ENCODE peak calls at places on chromosome 9, in nine cellular contexts. One of them, this sample, is unnamed.

GRCh38 chr9:114852050-114852594 is 46.3 kb upstream of the TNFSF15 start:
- DNase-seq in endothelial cell of umbilical vein: no peak
- DNase-seq in GM23338: no peak
- DNase-seq in HepG2: no peak
- DNase-seq in GM12878: no peak
- DNase-seq in K562: no peak
- DNase-seq in IMR-90: peak; percentile 64
- DNase-seq in neural progenitor cell: no peak
- DNase-seq in OCI-LY7: no peak
- DNase-seq in this sample: peak; percentile 78

GRCh38 chr9:20364954-20365353 is 257.3 kb downstream of the MLLT3 start:
- DNase-seq in neural progenitor cell: peak; percentile 32
- DNase-seq in GM23338: no peak
- DNase-seq in K562: no peak
- DNase-seq in IMR-90: no peak
- DNase-seq in HepG2: no peak
- DNase-seq in GM12878: no peak
- DNase-seq in OCI-LY7: no peak
- DNase-seq in endothelial cell of umbilical vein: no peak
- DNase-seq in this sample: no peak

GRCh38 chr9:127349483-127350127 is 47.4 kb upstream of the SLC2A8 start:
- DNase-seq in HepG2: no peak
- DNase-seq in neural progenitor cell: no peak
- DNase-seq in IMR-90: no peak
- DNase-seq in GM12878: no peak
- DNase-seq in GM23338: no peak
- DNase-seq in endothelial cell of umbilical vein: no peak
- DNase-seq in K562: no peak
- DNase-seq in OCI-LY7: no peak
- DNase-seq in this sample: no peak

GRCh38 chr9:134571326-134571871 is 70.2 kb upstream of the COL5A1 start:
- DNase-seq in GM23338: no peak
- DNase-seq in neural progenitor cell: no peak
- DNase-seq in GM12878: no peak
- DNase-seq in K562: no peak
- DNase-seq in IMR-90: no peak
- DNase-seq in HepG2: no peak
- DNase-seq in endothelial cell of umbilical vein: no peak
- DNase-seq in OCI-LY7: no peak
- DNase-seq in this sample: no peak

GRCh38 chr9:98627291-98627690 is 81.4 kb downstream of the GABBR2 start:
- DNase-seq in HepG2: no peak
- DNase-seq in neural progenitor cell: no peak
- DNase-seq in endothelial cell of umbilical vein: no peak
- DNase-seq in K562: no peak
- DNase-seq in GM12878: no peak
- DNase-seq in GM23338: no peak
- DNase-seq in IMR-90: peak; percentile 70
- DNase-seq in OCI-LY7: no peak
- DNase-seq in this sample: no peak

GRCh38 chr9:70868661-70869652 is 252.5 kb downstream of the TRPM3 start:
- DNase-seq in IMR-90: no peak
- DNase-seq in GM23338: no peak
- DNase-seq in endothelial cell of umbilical vein: peak; percentile 82
- DNase-seq in HepG2: no peak
- DNase-seq in OCI-LY7: no peak
- DNase-seq in K562: no peak
- DNase-seq in neural progenitor cell: peak; percentile 56
- DNase-seq in GM12878: no peak
- DNase-seq in this sample: no peak

GRCh38 chr9:127365461-127365860 is 31.5 kb upstream of the SLC2A8 start:
- DNase-seq in neural progenitor cell: no peak
- DNase-seq in IMR-90: no peak
- DNase-seq in K562: no peak
- DNase-seq in endothelial cell of umbilical vein: no peak
- DNase-seq in GM23338: no peak
- DNase-seq in GM12878: no peak
- DNase-seq in HepG2: no peak
- DNase-seq in OCI-LY7: no peak
- DNase-seq in this sample: no peak

GRCh38 chr9:126955806-126956205 is 41.2 kb downstream of the RALGPS1 start:
- DNase-seq in GM23338: no peak
- DNase-seq in HepG2: peak; percentile 6
- DNase-seq in OCI-LY7: no peak
- DNase-seq in K562: no peak
- DNase-seq in neural progenitor cell: no peak
- DNase-seq in IMR-90: no peak
- DNase-seq in endothelial cell of umbilical vein: no peak
- DNase-seq in GM12878: no peak
- DNase-seq in this sample: no peak

GRCh38 chr9:120846251-120846869 is 3.6 kb upstream of the PSMD5 start:
- DNase-seq in HepG2: no peak
- DNase-seq in IMR-90: no peak
- DNase-seq in GM23338: no peak
- DNase-seq in GM12878: no peak
- DNase-seq in endothelial cell of umbilical vein: peak; percentile 15
- DNase-seq in neural progenitor cell: no peak
- DNase-seq in OCI-LY7: no peak
- DNase-seq in K562: no peak
- DNase-seq in this sample: no peak

GRCh38 chr9:129610473-129611301 is 10.2 kb downstream of the C9orf50 start:
- DNase-seq in OCI-LY7: peak; percentile 80
- DNase-seq in GM23338: peak; percentile 92
- DNase-seq in endothelial cell of umbilical vein: peak; percentile 64
- DNase-seq in IMR-90: peak; percentile 58
- DNase-seq in neural progenitor cell: peak; percentile 91
- DNase-seq in K562: peak; percentile 81
- DNase-seq in GM12878: no peak
- DNase-seq in HepG2: peak; percentile 48
- DNase-seq in this sample: peak; percentile 67

GRCh38 chr9:129609486-129610192 is 11.3 kb downstream of the C9orf50 start:
- DNase-seq in GM23338: no peak
- DNase-seq in GM12878: no peak
- DNase-seq in K562: peak; percentile 71
- DNase-seq in HepG2: no peak
- DNase-seq in OCI-LY7: peak; percentile 17
- DNase-seq in endothelial cell of umbilical vein: no peak
- DNase-seq in IMR-90: no peak
- DNase-seq in neural progenitor cell: peak; percentile 71
- DNase-seq in this sample: no peak

GRCh38 chr9:129611302-129611800 is 9.6 kb downstream of the C9orf50 start:
- DNase-seq in IMR-90: no peak
- DNase-seq in neural progenitor cell: no peak
- DNase-seq in HepG2: no peak
- DNase-seq in endothelial cell of umbilical vein: no peak
- DNase-seq in GM23338: no peak
- DNase-seq in GM12878: no peak
- DNase-seq in K562: no peak
- DNase-seq in OCI-LY7: peak; percentile 23
- DNase-seq in this sample: no peak

GRCh38 chr9:129608561-129609481 is 12.1 kb downstream of the C9orf50 start:
- DNase-seq in neural progenitor cell: no peak
- DNase-seq in endothelial cell of umbilical vein: no peak
- DNase-seq in IMR-90: no peak
- DNase-seq in GM12878: no peak
- DNase-seq in OCI-LY7: no peak
- DNase-seq in K562: no peak
- DNase-seq in GM23338: no peak
- DNase-seq in HepG2: no peak
- DNase-seq in this sample: no peak

DNA sequence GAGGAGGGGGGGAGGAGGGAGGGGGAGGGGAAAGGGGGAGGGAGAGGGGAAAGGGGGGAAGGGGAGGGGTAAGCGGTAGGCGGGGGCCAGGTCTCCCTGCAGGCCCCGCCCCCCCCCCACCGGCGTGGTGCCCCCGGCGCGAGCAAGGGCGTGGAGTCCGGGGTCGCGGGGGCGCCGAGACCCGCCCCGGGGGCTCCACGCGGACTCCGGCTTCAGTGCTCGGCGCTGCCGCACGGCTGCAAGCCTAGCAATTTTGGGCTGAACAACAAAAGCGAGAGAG is 10.8 kb downstream of the C9orf50 start:
- DNase-seq in GM23338: no peak
- DNase-seq in K562: no peak
- DNase-seq in OCI-LY7: no peak
- DNase-seq in IMR-90: no peak
- DNase-seq in HepG2: no peak
- DNase-seq in endothelial cell of umbilical vein: no peak
- DNase-seq in GM12878: no peak
- DNase-seq in neural progenitor cell: no peak
- DNase-seq in this sample: no peak
- H2AFZ ChIP-seq in GM23338: no peak overlapping the region
- H2AFZ ChIP-seq in K562: peak overlapping the region; percentile 94
- H2AFZ ChIP-seq in OCI-LY7: peak overlapping the region; percentile 88
- H2AFZ ChIP-seq in IMR-90: peak overlapping the region; percentile 97
- H2AFZ ChIP-seq in HepG2: no peak overlapping the region
- H2AFZ ChIP-seq in endothelial cell of umbilical vein: peak overlapping the region; percentile 66
- H2AFZ ChIP-seq in GM12878: peak overlapping the region; percentile 78
- H2AFZ ChIP-seq in neural progenitor cell: no peak overlapping the region
- H2AFZ ChIP-seq in this sample: peak overlapping the region; percentile 79

DNA sequence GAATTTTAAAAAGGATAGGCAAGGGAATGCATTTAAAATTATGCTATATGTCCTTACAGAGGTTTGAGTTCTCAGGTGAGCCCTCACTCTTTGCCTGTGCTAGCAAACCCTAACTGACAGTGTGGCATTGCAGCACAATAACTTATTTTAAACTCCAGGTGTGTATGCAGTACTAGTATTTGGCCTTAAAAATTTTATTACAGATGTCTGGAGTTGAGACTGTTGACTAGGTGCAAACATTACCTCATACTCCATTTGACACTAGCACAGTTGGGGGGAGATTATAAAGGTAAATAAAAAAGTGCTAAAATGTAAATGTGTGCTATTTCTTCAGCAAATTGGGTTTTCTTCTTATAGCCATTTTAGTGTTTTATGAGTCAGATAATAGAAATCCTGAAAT is 407.7 kb downstream of the SH3GL2 start:
- DNase-seq in GM12878: no peak
- DNase-seq in GM23338: no peak
- DNase-seq in OCI-LY7: no peak
- DNase-seq in HepG2: no peak
- DNase-seq in IMR-90: no peak
- DNase-seq in neural progenitor cell: no peak
- DNase-seq in K562: no peak
- DNase-seq in endothelial cell of umbilical vein: no peak
- DNase-seq in this sample: no peak
- H2AFZ ChIP-seq in GM12878: no peak overlapping the region
- H2AFZ ChIP-seq in GM23338: no peak overlapping the region
- H2AFZ ChIP-seq in OCI-LY7: no peak overlapping the region
- H2AFZ ChIP-seq in HepG2: no peak overlapping the region
- H2AFZ ChIP-seq in IMR-90: no peak overlapping the region
- H2AFZ ChIP-seq in neural progenitor cell: no peak overlapping the region
- H2AFZ ChIP-seq in K562: no peak overlapping the region
- H2AFZ ChIP-seq in endothelial cell of umbilical vein: no peak overlapping the region
- H2AFZ ChIP-seq in this sample: no peak overlapping the region

DNA sequence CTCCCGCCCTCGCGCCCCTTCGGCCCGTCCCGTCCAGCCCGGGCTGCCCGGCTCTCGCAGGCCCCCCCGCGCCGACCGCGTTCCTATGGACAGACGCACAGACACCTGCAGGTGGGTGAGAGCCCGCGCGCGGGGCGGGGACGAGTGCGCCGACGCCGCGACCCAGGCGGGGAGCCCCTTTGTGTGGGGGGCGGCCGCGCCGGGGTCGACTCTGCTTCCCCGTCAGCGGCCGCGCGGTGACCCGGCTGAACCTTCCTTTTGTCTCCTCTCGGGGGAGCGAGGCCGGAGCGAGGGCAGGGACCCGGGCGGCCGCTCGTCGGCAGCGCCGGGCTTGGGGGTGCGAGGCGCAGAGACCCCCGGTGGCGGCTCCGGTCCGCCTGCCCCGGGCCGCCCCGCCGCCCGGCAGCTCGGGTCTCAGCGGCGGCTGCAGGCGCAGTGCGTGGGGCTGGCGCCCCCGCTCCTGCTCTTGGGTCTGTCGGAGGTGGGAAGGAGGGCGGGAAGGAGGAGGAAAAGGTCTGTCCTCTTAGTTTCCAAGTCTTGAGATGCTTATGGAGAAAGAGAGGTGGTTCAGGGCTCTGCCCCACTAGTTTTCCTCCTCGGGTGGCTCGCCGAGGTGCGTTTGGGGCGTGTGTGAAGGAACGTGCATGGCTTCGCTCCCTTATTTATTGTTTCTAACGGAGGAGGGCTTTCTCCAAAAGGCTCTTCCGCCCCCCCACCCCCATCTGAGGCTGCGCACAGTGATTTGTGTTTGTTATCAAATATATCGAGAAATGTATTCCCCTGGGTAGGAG is 576 bp downstream of the KIAA1958 start:
- DNase-seq in HepG2: peak; percentile 20
- DNase-seq in GM12878: no peak
- DNase-seq in K562: peak; percentile 56
- DNase-seq in GM23338: peak; percentile 71
- DNase-seq in endothelial cell of umbilical vein: peak; percentile 61
- DNase-seq in neural progenitor cell: peak; percentile 87
- DNase-seq in IMR-90: peak; percentile 36
- DNase-seq in OCI-LY7: peak; percentile 71
- DNase-seq in this sample: peak; percentile 42
- H2AFZ ChIP-seq in HepG2: no peak overlapping the region
- H2AFZ ChIP-seq in GM12878: peak overlapping the region; percentile 85
- H2AFZ ChIP-seq in K562: peak overlapping the region; percentile 84
- H2AFZ ChIP-seq in GM23338: no peak overlapping the region
- H2AFZ ChIP-seq in endothelial cell of umbilical vein: peak overlapping the region; percentile 41
- H2AFZ ChIP-seq in neural progenitor cell: peak overlapping the region; percentile 89
- H2AFZ ChIP-seq in IMR-90: peak overlapping the region; percentile 92
- H2AFZ ChIP-seq in OCI-LY7: peak overlapping the region; percentile 75
- H2AFZ ChIP-seq in this sample: peak overlapping the region; percentile 84

GRCh38 chr9:86700601-86701000 is 246.7 kb downstream of the GAS1 start:
- DNase-seq in OCI-LY7: no peak
- DNase-seq in IMR-90: peak; percentile 41
- DNase-seq in endothelial cell of umbilical vein: no peak
- DNase-seq in neural progenitor cell: no peak
- DNase-seq in HepG2: no peak
- DNase-seq in GM12878: no peak
- DNase-seq in GM23338: no peak
- DNase-seq in K562: no peak
- DNase-seq in this sample: no peak

GRCh38 chr9:86690034-86690433 is 257.3 kb downstream of the GAS1 start:
- DNase-seq in neural progenitor cell: peak; percentile 23
- DNase-seq in GM23338: peak; percentile 17
- DNase-seq in GM12878: no peak
- DNase-seq in IMR-90: no peak
- DNase-seq in endothelial cell of umbilical vein: no peak
- DNase-seq in OCI-LY7: no peak
- DNase-seq in K562: no peak
- DNase-seq in HepG2: no peak
- DNase-seq in this sample: no peak

GRCh38 chr9:86695904-86696424 is 251.3 kb downstream of the GAS1 start:
- DNase-seq in endothelial cell of umbilical vein: no peak
- DNase-seq in neural progenitor cell: no peak
- DNase-seq in K562: no peak
- DNase-seq in IMR-90: peak; percentile 61
- DNase-seq in GM23338: no peak
- DNase-seq in GM12878: no peak
- DNase-seq in OCI-LY7: no peak
- DNase-seq in HepG2: no peak
- DNase-seq in this sample: no peak
- H2AFZ ChIP-seq in endothelial cell of umbilical vein: no peak overlapping the region
- H2AFZ ChIP-seq in neural progenitor cell: no peak overlapping the region
- H2AFZ ChIP-seq in K562: no peak overlapping the region
- H2AFZ ChIP-seq in IMR-90: no peak overlapping the region
- H2AFZ ChIP-seq in GM23338: no peak overlapping the region
- H2AFZ ChIP-seq in GM12878: no peak overlapping the region
- H2AFZ ChIP-seq in OCI-LY7: no peak overlapping the region
- H2AFZ ChIP-seq in HepG2: no peak overlapping the region
- H2AFZ ChIP-seq in this sample: no peak overlapping the region

This sample was measured in PC-3.